ENCODE peak calls at places on chromosomes 13 and 19, in four cellular contexts. L is IMR-90, G is mesendoderm, R is H1. O is an unnamed sample.

GRCh38 chr19:12995596-12996541 is 594 bp downstream of the NFIX start:
- DNase-seq in R (no peak), G (no peak), L (peak; percentile 30), O (no peak)

GRCh38 chr13:78762825-78763224 is 103.9 kb upstream of the OBI1 start:
- DNase-seq in R (no peak), L (no peak), G (no peak), O (no peak)

GRCh38 chr13:24130134-24130792 is 30.3 kb upstream of the SPATA13 start:
- DNase-seq in L (peak; percentile 13), G (no peak), R (no peak), O (no peak)

GRCh38 chr13:106986033-106986484 is 418.1 kb upstream of the ARGLU1 start:
- DNase-seq in L (peak; percentile 34), G (peak; percentile 82), R (peak; percentile 10), O (peak; percentile 74)

GRCh38 chr19:9431475-9431874 is 3.9 kb downstream of the ZNF266 start:
- DNase-seq in G (peak; percentile 83), R (peak; percentile 80), L (peak; percentile 29), O (peak; percentile 82)

GRCh38 chr19:2055871-2056809 is 5.1 kb upstream of the MKNK2 start:
- DNase-seq in L (peak; percentile 64), G (peak; percentile 78), R (no peak), O (no peak)

GRCh38 chr19:57110592-57111328 is 9.0 kb upstream of the USP29 start:
- DNase-seq in R (no peak), L (no peak), G (no peak), O (no peak)

GRCh38 chr19:41402010-41402409 is 4.4 kb downstream of the BCKDHA start:
- DNase-seq in R (no peak), L (no peak), G (no peak), O (no peak)

GRCh38 chr13:44117351-44117750 is 237.6 kb downstream of the LACC1 start:
- DNase-seq in G (peak; percentile 57), L (peak; percentile 48), R (no peak), O (no peak)

GRCh38 chr13:99859178-99860177 is 112.1 kb downstream of the ZIC5 start:
- DNase-seq in G (no peak), L (no peak), R (no peak), O (no peak)

GRCh38 chr19:40467007-40467565 is 285 bp downstream of the SPTBN4 start:
- DNase-seq in L (no peak), G (no peak), R (no peak), O (peak; percentile 32)

GRCh38 chr13:113904411-113904810 is 40.5 kb upstream of the GAS6 start:
- DNase-seq in L (peak; percentile 43), G (peak; percentile 67), R (no peak), O (peak; percentile 65)

GRCh38 chr19:15222738-15223648 is 9.3 kb downstream of the EPHX3 start:
- DNase-seq in G (peak; percentile 99), L (peak; percentile 95), R (peak; percentile 90), O (peak; percentile 98)

GRCh38 chr19:15223649-15224371 is 8.4 kb downstream of the EPHX3 start:
- DNase-seq in R (no peak), L (no peak), G (peak; percentile 47), O (no peak)

GRCh38 chr19:15231256-15231655 is 992 bp downstream of the EPHX3 start:
- DNase-seq in L (no peak), G (no peak), R (no peak), O (no peak)

GRCh38 chr19:15225797-15226196 is 6.5 kb downstream of the EPHX3 start:
- DNase-seq in L (no peak), R (no peak), G (no peak), O (no peak)

GRCh38 chr19:15227261-15227660 is 5.0 kb downstream of the EPHX3 start:
- DNase-seq in G (no peak), L (no peak), R (no peak), O (no peak)
- H3K56ac ChIP-seq in G (no peak overlapping the region), L (no peak overlapping the region), R (no peak overlapping the region), O (no peak overlapping the region)

GRCh38 chr19:15195987-15196682 is 4.7 kb downstream of the NOTCH3 start:
- DNase-seq in L (no peak), G (peak; percentile 89), R (no peak), O (peak; percentile 95)
- H3K4me2 ChIP-seq in L (peak overlapping the region; percentile 53), G (peak overlapping the region; percentile 40), R (peak overlapping the region; percentile 71), O (peak overlapping the region; percentile 48)

DNA sequence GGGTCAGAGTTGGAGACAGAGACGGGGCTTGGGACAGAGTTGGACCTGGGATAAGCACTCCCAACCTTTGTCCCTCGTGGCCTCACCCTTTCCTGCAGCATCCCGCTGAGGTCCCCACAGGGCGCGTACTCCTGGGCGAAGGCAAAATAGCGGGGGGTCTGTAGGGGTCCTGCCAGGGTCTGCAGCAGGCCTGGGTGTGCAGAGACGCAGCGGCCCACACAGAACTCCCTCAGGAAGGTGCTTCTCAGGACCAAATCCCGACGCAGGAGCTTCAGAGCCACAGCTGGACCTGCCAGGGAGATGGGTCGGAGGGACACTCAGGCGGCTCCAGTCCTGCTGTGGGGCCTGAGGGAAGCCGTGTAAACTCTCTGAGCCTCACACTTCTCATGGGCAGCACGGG is 1.3 kb downstream of the SBK3 start:
- DNase-seq in R (no peak), G (no peak), L (no peak), O (no peak)
- H2BK15ac ChIP-seq in R (no peak overlapping the region), G (no peak overlapping the region), L (no peak overlapping the region), O (no peak overlapping the region)

GRCh38 chr19:18194208-18194530 is 1.2 kb downstream of the MPV17L2 start:
- DNase-seq in G (no peak), L (no peak), R (no peak), O (no peak)
- H3K56ac ChIP-seq in G (peak overlapping the region; percentile 89), L (no peak overlapping the region), R (no peak overlapping the region), O (no peak overlapping the region)

GRCh38 chr19:47093841-47094240 is 19.7 kb downstream of the ZC3H4 start:
- DNase-seq in G (no peak), L (no peak), R (no peak), O (no peak)
- H3K4me2 ChIP-seq in G (no peak overlapping the region), L (no peak overlapping the region), R (no peak overlapping the region), O (no peak overlapping the region)